ENCODE peak calls at places on chromosomes 2 and 18, in eight cellular contexts. O is fibroblast of mammary gland, Q is GM04504, U is nucleus accumbens, N is ovary, S is GM12864, K is NCI-H526 treated with DMSO at 0.1 percent for 48 hours, V is SIG-M5. A is an unnamed sample.

GRCh38 chr2:94890234-94890633 is 19.0 kb downstream of the TEKT4 start:
- DNase-seq in O (no peak), Q (no peak), U (no peak), N (no peak), S (no peak), K (no peak), V (no peak), A (no peak)

GRCh38 chr2:198376677-198377076 is 572.3 kb downstream of the PLCL1 start:
- DNase-seq in O (peak; percentile 28), Q (no peak), U (no peak), N (no peak), S (no peak), K (no peak), V (no peak), A (no peak)

GRCh38 chr2:9207641-9208301 is 1.2 kb downstream of the ASAP2 start:
- DNase-seq in O (no peak), Q (no peak), U (no peak), N (peak; percentile 34), S (no peak), K (peak; percentile 73), V (no peak), A (no peak)

GRCh38 chr2:21395366-21395765 is 271.6 kb downstream of the TDRD15 start:
- DNase-seq in O (no peak), Q (no peak), U (no peak), N (no peak), S (no peak), K (no peak), V (no peak), A (no peak)

GRCh38 chr2:130963058-130963848 is 126.5 kb downstream of the ARHGEF4 start:
- DNase-seq in O (no peak), Q (no peak), U (no peak), N (no peak), S (no peak), K (no peak), V (no peak), A (no peak)

GRCh38 chr2:221204699-221205098 is 367.4 kb downstream of the EPHA4 start:
- DNase-seq in O (no peak), Q (no peak), U (no peak), N (no peak), S (no peak), K (peak; percentile 36), V (no peak), A (no peak)

GRCh38 chr2:209389124-209389523 is 34.7 kb upstream of the MAP2 start:
- DNase-seq in O (no peak), Q (no peak), U (no peak), N (no peak), S (no peak), K (no peak), V (no peak), A (no peak)

GRCh38 chr18:27847412-27847811 is 329.5 kb downstream of the CDH2 start:
- DNase-seq in O (no peak), Q (no peak), U (no peak), N (no peak), S (no peak), K (peak; percentile 55), V (no peak), A (no peak)

GRCh38 chr2:239768907-239769573 is 256.1 kb downstream of the NDUFA10 start:
- DNase-seq in O (no peak), Q (no peak), U (no peak), N (no peak), S (no peak), K (no peak), V (no peak), A (no peak)

GRCh38 chr18:8261651-8262091 is 347.6 kb upstream of the RAB12 start:
- DNase-seq in O (no peak), Q (peak; percentile 10), U (no peak), N (no peak), S (no peak), K (no peak), V (no peak), A (no peak)

GRCh38 chr2:240452471-240453256 is 17.2 kb downstream of the GPC1 start:
- DNase-seq in O (peak; percentile 33), Q (peak; percentile 24), U (no peak), N (peak; percentile 82), S (no peak), K (peak; percentile 35), V (no peak), A (no peak)

GRCh38 chr18:23721711-23722479 is 32.6 kb downstream of the LAMA3 start:
- DNase-seq in O (peak; percentile 33), Q (no peak), U (no peak), N (no peak), S (no peak), K (no peak), V (no peak), A (no peak)

GRCh38 chr2:121999273-121999672 is 243.8 kb downstream of the TSN start:
- DNase-seq in O (no peak), Q (no peak), U (no peak), N (no peak), S (no peak), K (no peak), V (no peak), A (no peak)

GRCh38 chr2:109210431-109211200 is 81.6 kb downstream of the SH3RF3 start:
- DNase-seq in O (peak; percentile 55), Q (no peak), U (no peak), N (no peak), S (no peak), K (no peak), V (no peak), A (no peak)

GRCh38 chr2:158575051-158575635 is 118.4 kb downstream of the PKP4 start:
- DNase-seq in O (no peak), Q (no peak), U (no peak), N (no peak), S (no peak), K (no peak), V (no peak), A (no peak)

GRCh38 chr18:40413160-40413559 is 1541.9 kb upstream of the PIK3C3 start:
- DNase-seq in O (peak; percentile 37), Q (peak; percentile 23), U (no peak), N (no peak), S (no peak), K (no peak), V (no peak), A (peak; percentile 28)

GRCh38 chr18:56884511-56884910 is 233.4 kb downstream of the WDR7 start:
- DNase-seq in O (no peak), Q (no peak), U (no peak), N (no peak), S (no peak), K (no peak), V (no peak), A (no peak)

GRCh38 chr2:106562826-106563594 is 75.8 kb downstream of the CD8B2 start:
- DNase-seq in O (peak; percentile 12), Q (no peak), U (no peak), N (no peak), S (no peak), K (no peak), V (no peak), A (no peak)